ENCODE peak calls at places on chromosomes 5 and 9, in eight cellular contexts. N, I, Z, B, F, H, R and V are unnamed samples. For H3K36me3 and H3K9me3, the result is how much of the 10 kb centered on the place peaks cover.

GRCh38 chr5:96868603-96869371 is 7.5 kb upstream of the ERAP2 start:
- DNase-seq in F (no peak), Z (peak), N (no peak), B (no peak), H (no peak), R (no peak), I (peak), V (peak)

GRCh38 chr5:76331139-76331538 is 71.9 kb upstream of the IQGAP2 start:
- DNase-seq in I (no peak), Z (no peak), R (no peak), H (no peak), B (no peak), F (no peak), N (no peak), V (no peak)

GRCh38 chr5:127664082-127664481 is 15.2 kb downstream of the CTXN3 start:
- DNase-seq in N (no peak), R (no peak), F (no peak), H (no peak), Z (no peak), I (no peak), B (no peak), V (no peak)

GRCh38 chr5:167639761-167640160 is 651.7 kb upstream of the WWC1 start:
- DNase-seq in I (no peak), F (no peak), B (no peak), H (no peak), R (no peak), Z (peak), N (no peak), V (no peak)

GRCh38 chr5:27403248-27403882 is 365.0 kb upstream of the CDH9 start:
- DNase-seq in N (no peak), Z (peak), I (no peak), R (no peak), B (no peak), F (no peak), H (no peak), V (no peak)

GRCh38 chr5:147093138-147093537 is 141.7 kb upstream of the STK32A start:
- DNase-seq in H (no peak), R (no peak), I (no peak), N (no peak), F (no peak), Z (peak), B (no peak), V (no peak)

GRCh38 chr5:113510836-113511451 is 2.5 kb upstream of the YTHDC2 start:
- DNase-seq in H (no peak), I (no peak), F (no peak), N (no peak), Z (peak), B (no peak), R (no peak), V (peak)

GRCh38 chr5:35811108-35811741 is 45.5 kb upstream of the IL7R start:
- DNase-seq in N (no peak), B (no peak), R (no peak), Z (peak), I (no peak), H (no peak), F (no peak), V (peak)

GRCh38 chr5:128035689-128036088 is 47.9 kb upstream of the SLC12A2 start:
- DNase-seq in N (no peak), Z (no peak), I (peak), H (no peak), B (no peak), R (no peak), F (no peak), V (no peak)

GRCh38 chr9:128899566-128900322 is 17.8 kb downstream of the LRRC8A start:
- DNase-seq in N (no peak), H (peak), R (no peak), I (no peak), B (no peak), Z (peak), F (no peak), V (no peak)

GRCh38 chr5:96381526-96381925 is 51.5 kb downstream of the PCSK1 start:
- DNase-seq in H (no peak), F (no peak), R (peak), I (peak), Z (no peak), B (no peak), N (no peak), V (peak)

GRCh38 chr9:126261584-126262356 is 64.9 kb upstream of the MVB12B start:
- DNase-seq in H (no peak), I (no peak), N (no peak), Z (no peak), B (no peak), F (no peak), R (no peak), V (no peak)

GRCh38 chr5:136457390-136458094 is 92.2 kb upstream of the TRPC7 start:
- DNase-seq in N (no peak), B (peak), H (peak), R (peak), I (no peak), Z (peak), F (no peak), V (no peak)

GRCh38 chr9:36882117-36882465 is 152.0 kb downstream of the PAX5 start:
- DNase-seq in B (peak), I (no peak), Z (no peak), H (no peak), N (no peak), F (no peak), R (no peak), V (no peak)

GRCh38 chr9:36878986-36879982 is 154.8 kb downstream of the PAX5 start:
- DNase-seq in N (no peak), H (no peak), B (peak), Z (no peak), F (no peak), R (no peak), I (no peak), V (no peak)

GRCh38 chr9:36881316-36882116 is 152.6 kb downstream of the PAX5 start:
- DNase-seq in H (no peak), R (no peak), Z (no peak), B (peak), F (no peak), I (no peak), N (no peak), V (no peak)

GRCh38 chr9:36878161-36878560 is 155.9 kb downstream of the PAX5 start:
- DNase-seq in Z (no peak), B (no peak), I (no peak), F (no peak), N (no peak), H (no peak), R (no peak), V (no peak)

GRCh38 chr9:36880075-36880474 is 154.0 kb downstream of the PAX5 start:
- DNase-seq in N (no peak), Z (no peak), I (no peak), B (peak), R (no peak), H (no peak), F (no peak), V (no peak)
- H3K36me3 ChIP-seq in N (under half), Z (under half), I (under half), B (under half), R (under half), H (under half), F (under half), V (under half)

GRCh38 chr5:1429501-1429900 is 15.7 kb downstream of the SLC6A3 start:
- DNase-seq in Z (no peak), R (no peak), F (peak), B (peak), I (no peak), H (no peak), N (no peak), V (no peak)
- H3K9me3 ChIP-seq in Z (under half), R (under half), F (under half), B (under half), I (under half), H (under half), N (under half), V (under half)

GRCh38 chr5:132763369-132764036 is 13.5 kb downstream of the SEPTIN8 start:
- DNase-seq in B (no peak), Z (no peak), R (no peak), H (no peak), N (no peak), I (no peak), F (no peak), V (no peak)
- H3K36me3 ChIP-seq in B (under half), Z (under half), R (half or more), H (under half), N (under half), I (under half), F (half or more), V (under half)

GRCh38 chr5:157651623-157652376 is 438 bp downstream of the SOX30 start:
- DNase-seq in F (peak), B (peak), Z (peak), H (peak), N (peak), R (peak), I (no peak), V (peak)

GRCh38 chr5:157652377-157652692 is at the start of gene SOX30:
- DNase-seq in F (no peak), Z (no peak), H (no peak), N (no peak), B (no peak), R (no peak), I (no peak), V (no peak)

GRCh38 chr5:157649091-157649490 is 3.1 kb downstream of the SOX30 start:
- DNase-seq in F (no peak), I (no peak), R (no peak), Z (no peak), B (no peak), H (no peak), N (no peak), V (no peak)

GRCh38 chr5:157648275-157648990 is 3.8 kb downstream of the SOX30 start:
- DNase-seq in B (no peak), I (no peak), N (no peak), F (no peak), R (no peak), Z (no peak), H (no peak), V (no peak)

DNA sequence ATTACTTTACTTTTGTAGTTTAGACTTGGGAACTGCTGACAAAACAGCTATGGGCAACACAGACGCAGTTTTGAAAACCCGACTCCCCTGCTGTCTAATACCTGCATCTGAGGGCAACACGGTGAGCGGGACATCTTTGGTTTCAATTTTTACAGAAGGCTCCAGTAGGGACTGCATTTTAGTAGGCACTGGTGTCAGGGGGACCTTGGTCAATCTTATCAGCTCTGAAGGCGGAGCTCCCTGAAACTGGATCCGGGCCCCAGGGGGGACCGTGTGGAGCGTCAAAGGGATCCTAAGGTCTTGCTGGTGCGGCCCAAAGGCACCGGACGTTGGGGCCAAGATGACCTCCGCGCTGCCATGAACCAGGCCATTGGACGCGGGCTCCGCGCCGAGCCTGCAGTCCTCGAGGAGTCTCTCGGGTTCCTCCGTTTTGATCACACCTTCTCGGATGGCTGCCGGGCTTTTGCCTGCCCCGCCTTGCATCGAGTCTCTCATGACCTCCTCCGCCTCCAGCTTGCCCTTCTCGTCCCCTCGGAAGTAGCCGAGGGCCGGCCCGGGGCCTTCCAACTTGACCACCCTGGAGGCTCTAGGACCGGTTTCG is 1.1 kb downstream of the SOX30 start:
- DNase-seq in Z (no peak), N (no peak), F (no peak), R (peak), B (no peak), H (no peak), I (no peak), V (no peak)
- H3K9me3 ChIP-seq in Z (under half), N (under half), F (under half), R (under half), B (under half), H (under half), I (under half), V (under half)

GRCh38 chr5:133088064-133088463 is 36.3 kb downstream of the HSPA4 start:
- DNase-seq in I (no peak), H (no peak), Z (no peak), B (no peak), R (no peak), N (no peak), F (no peak), V (no peak)

GRCh38 chr5:133086366-133086875 is 34.6 kb downstream of the HSPA4 start:
- DNase-seq in B (no peak), R (no peak), N (no peak), H (no peak), F (no peak), I (no peak), Z (peak), V (no peak)

GRCh38 chr5:133091034-133091433 is 39.2 kb downstream of the HSPA4 start:
- DNase-seq in I (no peak), B (no peak), Z (no peak), H (no peak), N (no peak), F (no peak), R (no peak), V (no peak)
- H3K36me3 ChIP-seq in I (half or more), B (under half), Z (half or more), H (under half), N (under half), F (half or more), R (half or more), V (half or more)

GRCh38 chr5:179256229-179257189 is 88.8 kb downstream of the ADAMTS2 start:
- DNase-seq in F (no peak), N (no peak), I (no peak), H (no peak), R (no peak), Z (no peak), B (peak), V (no peak)

GRCh38 chr5:179254638-179255271 is 90.5 kb downstream of the ADAMTS2 start:
- DNase-seq in Z (no peak), N (no peak), B (no peak), H (no peak), F (peak), I (no peak), R (no peak), V (no peak)

GRCh38 chr5:179251276-179251969 is 93.8 kb downstream of the ADAMTS2 start:
- DNase-seq in Z (no peak), F (peak), H (no peak), I (no peak), N (no peak), R (peak), B (no peak), V (no peak)

GRCh38 chr5:179255527-179256228 is 89.6 kb downstream of the ADAMTS2 start:
- DNase-seq in B (peak), N (no peak), F (peak), Z (no peak), R (no peak), I (no peak), H (no peak), V (no peak)

GRCh38 chr5:179253730-179254129 is 91.5 kb downstream of the ADAMTS2 start:
- DNase-seq in Z (no peak), N (no peak), F (peak), H (no peak), I (no peak), R (peak), B (no peak), V (no peak)
- H3K9me3 ChIP-seq in Z (under half), N (under half), F (under half), H (under half), I (under half), R (under half), B (under half), V (under half)

DNA sequence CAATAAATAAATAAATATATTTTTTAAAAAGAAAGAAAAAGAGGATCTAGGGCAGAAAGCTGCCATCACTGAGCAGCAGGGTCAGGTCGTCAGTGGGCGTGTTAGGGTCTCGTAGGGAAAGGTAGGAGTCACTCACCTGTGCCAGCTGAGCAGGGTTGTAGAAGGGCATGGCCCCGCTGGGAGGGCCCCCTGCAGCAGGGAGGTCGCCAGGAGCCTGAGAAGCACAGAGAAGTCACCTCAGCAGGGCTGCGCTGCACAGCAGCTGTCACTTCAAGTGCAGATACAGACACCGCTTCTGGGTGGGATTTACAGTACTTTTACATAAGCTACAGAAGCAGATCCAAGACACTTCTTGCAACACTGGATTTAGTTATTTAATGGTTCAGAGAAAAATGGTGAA is 4.0 kb upstream of the INPP5E start:
- DNase-seq in B (no peak), H (no peak), F (no peak), N (no peak), Z (no peak), R (no peak), I (no peak), V (no peak)
- H3K36me3 ChIP-seq in B (under half), H (under half), F (half or more), N (under half), Z (under half), R (half or more), I (half or more), V (half or more)